ENCODE peak calls at places on chromosomes 11 and 22, in four cellular contexts. Y is NCI-H524, I is bronchial epithelial cell, G is nucleus accumbens. D is an unnamed sample.

GRCh38 chr11:35424157-35424945 is 5.0 kb upstream of the SLC1A2 start:
- DNase-seq in Y (no peak), I (no peak), G (no peak), D (no peak)

GRCh38 chr11:2295971-2296912 is 5.5 kb downstream of the C11orf21 start:
- DNase-seq in Y (no peak), I (no peak), G (no peak), D (no peak)

GRCh38 chr11:26700536-26701235 is 21.2 kb downstream of the SLC5A12 start:
- DNase-seq in Y (peak; percentile 87), I (no peak), G (no peak), D (no peak)

GRCh38 chr22:34105461-34106062 is 185.3 kb upstream of the LARGE1 start:
- DNase-seq in Y (peak; percentile 86), I (peak; percentile 2), G (peak; percentile 40), D (peak; percentile 48)

GRCh38 chr22:45246060-45246985 is 5.6 kb upstream of the KIAA0930 start:
- DNase-seq in Y (no peak), I (peak; percentile 97), G (no peak), D (peak; percentile 99)

GRCh38 chr22:20868225-20868944 is 9.6 kb downstream of the SNAP29 start:
- DNase-seq in Y (no peak), I (no peak), G (no peak), D (no peak)

GRCh38 chr11:65952052-65952521 is 6.8 kb downstream of the TSGA10IP start:
- DNase-seq in Y (no peak), I (peak; percentile 58), G (no peak), D (no peak)

GRCh38 chr22:17120281-17120680 is 879 bp downstream of the TMEM121B start:
- DNase-seq in Y (no peak), I (no peak), G (no peak), D (peak; percentile 49)

GRCh38 chr11:10473371-10473770 is 18.3 kb downstream of the AMPD3 start:
- DNase-seq in Y (no peak), I (no peak), G (no peak), D (no peak)

GRCh38 chr11:8056810-8057463 is 24.1 kb upstream of the TUB start:
- DNase-seq in Y (no peak), I (peak; percentile 39), G (no peak), D (no peak)

GRCh38 chr22:20173720-20174119 is 22.9 kb upstream of the CCDC188 start:
- DNase-seq in Y (peak; percentile 48), I (no peak), G (no peak), D (no peak)

GRCh38 chr11:19268901-19269300 is 28.2 kb upstream of the E2F8 start:
- DNase-seq in Y (no peak), I (no peak), G (no peak), D (no peak)

GRCh38 chr11:25423436-25424184 is 908.3 kb upstream of the ANO3 start:
- DNase-seq in Y (no peak), I (peak; percentile 68), G (no peak), D (peak; percentile 2)

GRCh38 chr11:47177229-47177845 is 658 bp upstream of the ARFGAP2 start:
- DNase-seq in Y (peak; percentile 77), I (peak; percentile 79), G (peak; percentile 80), D (peak; percentile 81)

GRCh38 chr11:11786771-11787170 is 55.0 kb upstream of the USP47 start:
- DNase-seq in Y (peak; percentile 27), I (peak; percentile 46), G (no peak), D (peak; percentile 50)

GRCh38 chr22:48942698-48943566 is 884.7 kb downstream of the BRD1 start:
- DNase-seq in Y (no peak), I (no peak), G (no peak), D (no peak)

GRCh38 chr11:72085836-72086475 is 5.3 kb downstream of the LRRC51 start:
- DNase-seq in Y (peak; percentile 21), I (no peak), G (peak; percentile 55), D (no peak)

GRCh38 chr11:22634897-22635629 is 9.4 kb upstream of the FANCF start:
- DNase-seq in Y (peak; percentile 87), I (peak; percentile 35), G (no peak), D (peak; percentile 69)

GRCh38 chr11:69442807-69443137 is 38.7 kb upstream of the LINC01488 start:
- DNase-seq in Y (no peak), I (peak; percentile 61), G (peak; percentile 28), D (peak; percentile 71)

GRCh38 chr11:47523491-47524199 is 29.3 kb downstream of the CELF1 start:
- DNase-seq in Y (no peak), I (peak; percentile 83), G (no peak), D (peak; percentile 79)

GRCh38 chr11:101860694-101861371 is 54.0 kb upstream of the CEP126 start:
- DNase-seq in Y (peak; percentile 27), I (peak; percentile 64), G (peak; percentile 1), D (peak; percentile 69)

GRCh38 chr22:47067331-47067890 is 305.0 kb downstream of the TBC1D22A start:
- DNase-seq in Y (peak; percentile 74), I (no peak), G (no peak), D (no peak)

GRCh38 chr11:100908746-100909145 is 220.9 kb downstream of the PGR start:
- DNase-seq in Y (no peak), I (no peak), G (no peak), D (peak; percentile 34)

GRCh38 chr11:70603756-70604211 is 205.5 kb downstream of the CTTN start:
- DNase-seq in Y (peak; percentile 53), I (peak; percentile 65), G (no peak), D (no peak)

GRCh38 chr11:72773696-72774095 is 20.2 kb downstream of the STARD10 start:
- DNase-seq in Y (no peak), I (no peak), G (no peak), D (no peak)

GRCh38 chr22:48351376-48352085 is 1476.1 kb downstream of the BRD1 start:
- DNase-seq in Y (no peak), I (no peak), G (no peak), D (no peak)

GRCh38 chr11:108511851-108512474 is 13.8 kb upstream of the POGLUT3 start:
- DNase-seq in Y (no peak), I (peak; percentile 94), G (no peak), D (peak; percentile 98)

GRCh38 chr11:8717544-8717875 is 34.9 kb downstream of the RPL27A start:
- DNase-seq in Y (no peak), I (no peak), G (no peak), D (no peak)

GRCh38 chr11:1669546-1670218 is 27.3 kb upstream of the KRTAP5-6 start:
- DNase-seq in Y (no peak), I (no peak), G (peak; percentile 48), D (no peak)

GRCh38 chr11:57432017-57432590 is 5.2 kb upstream of the SLC43A3 start:
- DNase-seq in Y (no peak), I (no peak), G (peak; percentile 14), D (no peak)

GRCh38 chr22:25746012-25746373 is 4.0 kb downstream of the MYO18B start:
- DNase-seq in Y (no peak), I (peak; percentile 66), G (no peak), D (peak; percentile 53)

GRCh38 chr11:48122656-48123055 is 94.0 kb upstream of the OR4B1 start:
- DNase-seq in Y (no peak), I (no peak), G (no peak), D (no peak)

GRCh38 chr11:71946144-71946571 is 17.3 kb downstream of the RNF121 start:
- DNase-seq in Y (no peak), I (peak; percentile 89), G (no peak), D (peak; percentile 96)

GRCh38 chr11:69382131-69383128 is 88.5 kb downstream of the MYEOV start:
- DNase-seq in Y (no peak), I (no peak), G (no peak), D (no peak)

GRCh38 chr11:15933896-15934625 is 422.3 kb downstream of the SOX6 start:
- DNase-seq in Y (no peak), I (peak; percentile 51), G (no peak), D (no peak)

GRCh38 chr11:77141034-77141433 is 13.0 kb downstream of the MYO7A start:
- DNase-seq in Y (no peak), I (peak; percentile 92), G (no peak), D (peak; percentile 49)

GRCh38 chr11:61599968-61600710 is 19.3 kb upstream of the SYT7 start:
- DNase-seq in Y (no peak), I (no peak), G (no peak), D (no peak)